ENCODE peak calls at places on chromosome 15, in eight cellular contexts. Y, N, X, W, D, T, M and E are unnamed samples.

GRCh38 chr15:96337354-96337990 is 7.0 kb downstream of the NR2F2 start:
- DNase-seq in Y (peak), N (no peak), X (no peak), W (no peak), D (peak), T (peak), M (no peak), E (peak)

GRCh38 chr15:68478853-68479252 is 46.9 kb upstream of the ITGA11 start:
- DNase-seq in Y (no peak), N (no peak), X (no peak), W (no peak), D (no peak), T (no peak), M (no peak), E (no peak)

GRCh38 chr15:85750319-85750806 is 44.4 kb downstream of the KLHL25 start:
- DNase-seq in Y (no peak), N (no peak), X (no peak), W (no peak), D (peak), T (peak), M (no peak), E (peak)

GRCh38 chr15:88376574-88377174 is 90.5 kb downstream of the MRPL46 start:
- DNase-seq in Y (no peak), N (no peak), X (no peak), W (no peak), D (no peak), T (peak), M (no peak), E (no peak)

GRCh38 chr15:77969055-77969454 is 108.5 kb downstream of the TBC1D2B start:
- DNase-seq in Y (no peak), N (no peak), X (no peak), W (no peak), D (no peak), T (no peak), M (no peak), E (no peak)

GRCh38 chr15:40846846-40847224 is 3.0 kb downstream of the SPINT1 start:
- DNase-seq in Y (peak), N (no peak), X (no peak), W (peak), D (no peak), T (peak), M (no peak), E (no peak)

GRCh38 chr15:37880835-37881153 is 53.6 kb upstream of the TMCO5A start:
- DNase-seq in Y (no peak), N (no peak), X (no peak), W (no peak), D (no peak), T (no peak), M (no peak), E (no peak)

GRCh38 chr15:33152502-33153109 is 41.9 kb downstream of the FMN1 start:
- DNase-seq in Y (no peak), N (no peak), X (no peak), W (no peak), D (no peak), T (peak), M (no peak), E (no peak)

GRCh38 chr15:68365770-68366169 is 66.2 kb downstream of the ITGA11 start:
- DNase-seq in Y (no peak), N (no peak), X (no peak), W (no peak), D (no peak), T (no peak), M (no peak), E (no peak)

GRCh38 chr15:56887782-56888127 is 30.7 kb upstream of the TCF12 start:
- DNase-seq in Y (no peak), N (no peak), X (no peak), W (no peak), D (no peak), T (no peak), M (no peak), E (no peak)

GRCh38 chr15:59222106-59222505 is 15.5 kb downstream of the LDHAL6B start:
- DNase-seq in Y (peak), N (no peak), X (no peak), W (no peak), D (no peak), T (peak), M (no peak), E (no peak)

GRCh38 chr15:71715914-71716313 is 94.4 kb upstream of the NR2E3 start:
- DNase-seq in Y (no peak), N (no peak), X (no peak), W (no peak), D (no peak), T (no peak), M (no peak), E (no peak)

GRCh38 chr15:89674526-89674925 is 4.6 kb downstream of the PLIN1 start:
- DNase-seq in Y (no peak), N (no peak), X (no peak), W (no peak), D (no peak), T (no peak), M (no peak), E (no peak)

GRCh38 chr15:62545392-62546227 is 380.5 kb upstream of the C2CD4B start:
- DNase-seq in Y (peak), N (no peak), X (no peak), W (no peak), D (no peak), T (peak), M (no peak), E (no peak)

GRCh38 chr15:79116771-79117170 is 26.2 kb upstream of the RASGRF1 start:
- DNase-seq in Y (no peak), N (no peak), X (no peak), W (no peak), D (no peak), T (no peak), M (no peak), E (no peak)

GRCh38 chr15:87597346-87598052 is 659.0 kb downstream of the NTRK3 start:
- DNase-seq in Y (no peak), N (no peak), X (peak), W (no peak), D (peak), T (no peak), M (no peak), E (no peak)

GRCh38 chr15:72227192-72227586 is 3.8 kb downstream of the PKM start:
- DNase-seq in Y (peak), N (no peak), X (peak), W (peak), D (no peak), T (peak), M (peak), E (no peak)

GRCh38 chr15:25905140-25905539 is 42.0 kb upstream of the ATP10A start:
- DNase-seq in Y (peak), N (no peak), X (no peak), W (no peak), D (no peak), T (peak), M (no peak), E (no peak)

GRCh38 chr15:78624651-78625590 is 4.1 kb upstream of the CHRNA3 start:
- DNase-seq in Y (no peak), N (no peak), X (no peak), W (no peak), D (no peak), T (no peak), M (no peak), E (no peak)

GRCh38 chr15:81013396-81013929 is 12.7 kb downstream of the TLNRD1 start:
- DNase-seq in Y (no peak), N (no peak), X (no peak), W (no peak), D (no peak), T (no peak), M (no peak), E (no peak)

GRCh38 chr15:73753250-73754130 is at the start of gene INSYN1:
- DNase-seq in Y (no peak), N (peak), X (no peak), W (peak), D (peak), T (peak), M (no peak), E (peak)

GRCh38 chr15:72060687-72061250 is 57.2 kb downstream of the MYO9A start:
- DNase-seq in Y (no peak), N (no peak), X (no peak), W (peak), D (no peak), T (no peak), M (no peak), E (no peak)

GRCh38 chr15:67824900-67825879 is at the start of gene SKOR1:
- DNase-seq in Y (no peak), N (peak), X (no peak), W (peak), D (peak), T (peak), M (no peak), E (peak)

GRCh38 chr15:89903015-89903857 is 9.4 kb upstream of the AP3S2 start:
- DNase-seq in Y (no peak), N (no peak), X (no peak), W (no peak), D (no peak), T (no peak), M (no peak), E (no peak)

GRCh38 chr15:78923480-78924360 is 21.1 kb downstream of the CTSH start:
- DNase-seq in Y (no peak), N (no peak), X (no peak), W (no peak), D (no peak), T (no peak), M (no peak), E (no peak)

GRCh38 chr15:90022905-90023700 is 22.0 kb downstream of the ZNF710 start:
- DNase-seq in Y (no peak), N (no peak), X (no peak), W (no peak), D (no peak), T (no peak), M (no peak), E (no peak)

GRCh38 chr15:85667491-85668424 is 127.0 kb downstream of the KLHL25 start:
- DNase-seq in Y (peak), N (no peak), X (no peak), W (peak), D (no peak), T (peak), M (peak), E (no peak)

GRCh38 chr15:60528530-60528929 is 49.6 kb upstream of the ICE2 start:
- DNase-seq in Y (peak), N (no peak), X (no peak), W (no peak), D (no peak), T (peak), M (no peak), E (no peak)

GRCh38 chr15:88511161-88511560 is 35.3 kb downstream of the DET1 start:
- DNase-seq in Y (no peak), N (no peak), X (no peak), W (no peak), D (no peak), T (no peak), M (no peak), E (no peak)

GRCh38 chr15:41703120-41703519 is 42.9 kb downstream of the MGA start:
- DNase-seq in Y (no peak), N (no peak), X (no peak), W (no peak), D (no peak), T (no peak), M (no peak), E (no peak)

GRCh38 chr15:96333194-96334016 is 2.9 kb downstream of the NR2F2 start:
- DNase-seq in Y (peak), N (peak), X (no peak), W (peak), D (peak), T (peak), M (no peak), E (peak)

GRCh38 chr15:80615783-80616391 is 79.2 kb upstream of the ABHD17C start:
- DNase-seq in Y (peak), N (peak), X (no peak), W (peak), D (no peak), T (peak), M (no peak), E (no peak)

GRCh38 chr15:56524915-56525314 is 60.0 kb upstream of the MNS1 start:
- DNase-seq in Y (no peak), N (no peak), X (no peak), W (no peak), D (no peak), T (peak), M (no peak), E (no peak)

GRCh38 chr15:67953286-67953685 is 100.8 kb upstream of the PIAS1 start:
- DNase-seq in Y (no peak), N (no peak), X (no peak), W (no peak), D (no peak), T (no peak), M (no peak), E (no peak)

GRCh38 chr15:68602484-68603240 is 23.9 kb downstream of the CORO2B start:
- DNase-seq in Y (no peak), N (no peak), X (no peak), W (no peak), D (no peak), T (no peak), M (no peak), E (no peak)

GRCh38 chr15:101060576-101061551 is 141.7 kb downstream of the LRRK1 start:
- DNase-seq in Y (no peak), N (no peak), X (no peak), W (no peak), D (no peak), T (no peak), M (no peak), E (no peak)

DNA sequence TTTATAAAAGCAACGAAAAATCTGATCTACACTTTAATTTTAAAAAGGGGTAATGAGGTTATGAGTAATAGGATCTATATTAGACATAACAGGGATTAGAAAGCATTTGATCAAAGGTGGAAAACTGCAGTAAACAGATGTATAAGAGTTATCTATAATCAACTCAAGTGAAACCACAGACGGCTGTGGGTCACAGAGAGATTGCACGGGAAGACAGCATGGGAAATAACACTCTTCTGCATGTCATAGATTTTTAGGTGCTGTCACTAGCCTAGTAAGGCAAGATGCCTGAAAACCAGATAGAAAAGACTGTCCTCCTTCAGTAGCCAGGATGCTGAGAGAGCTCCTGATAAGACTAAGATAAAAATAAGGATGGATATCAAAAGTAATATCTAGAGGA is 1.8 kb downstream of the LYSMD2 start:
- DNase-seq in Y (no peak), N (peak), X (no peak), W (no peak), D (no peak), T (no peak), M (no peak), E (no peak)
- H3K4me2 ChIP-seq in Y (peak), N (peak), X (no peak), W (no peak), D (no peak), T (no peak), M (no peak), E (no peak)

DNA sequence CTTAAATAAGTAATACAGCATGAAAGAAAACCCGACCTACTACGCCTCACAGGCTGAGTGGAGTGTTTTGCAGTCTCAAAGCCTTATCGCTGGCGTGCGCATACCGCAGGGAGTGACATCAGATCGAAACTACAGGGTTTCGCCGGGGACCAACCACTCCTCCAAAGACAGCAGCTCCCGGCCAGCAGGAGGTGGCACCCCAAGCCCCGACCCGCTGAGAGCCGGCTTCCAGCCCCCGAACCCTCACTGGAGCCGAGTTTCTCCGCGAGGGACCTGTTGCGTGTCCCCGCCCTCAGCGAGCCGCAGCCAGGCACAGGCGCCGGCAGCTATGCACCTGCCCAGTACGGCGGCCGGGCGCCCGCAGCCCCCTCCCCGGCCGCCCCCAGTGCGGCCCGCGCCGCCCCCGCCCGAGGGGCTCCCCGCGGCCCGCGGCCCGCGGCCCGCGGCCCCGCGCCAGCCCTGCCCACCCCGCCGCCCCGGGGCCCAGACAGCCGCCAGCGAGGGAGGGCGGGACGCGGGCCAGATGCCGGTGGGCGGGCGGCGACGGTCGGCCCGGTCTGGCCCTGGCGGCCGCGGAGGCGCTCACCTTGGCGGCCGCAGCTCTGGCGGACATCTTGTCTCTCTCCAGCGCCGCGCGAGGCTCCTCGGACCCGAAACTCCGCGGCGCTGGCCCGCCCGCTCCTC is 710 bp downstream of the TJP1 start:
- DNase-seq in Y (peak), N (peak), X (no peak), W (peak), D (peak), T (peak), M (peak), E (peak)
- TF ChIP-seq EZH2phosphoT487 in Y (no peak), N (no peak), X (no peak), W (no peak), D (no peak), T (no peak), M (no peak), E (no peak)

GRCh38 chr15:66586155-66586976 is 20.6 kb upstream of the LCTL start:
- DNase-seq in Y (no peak), N (no peak), X (no peak), W (no peak), D (no peak), T (no peak), M (no peak), E (no peak)
- H3K4me2 ChIP-seq in Y (no peak), N (no peak), X (no peak), W (no peak), D (no peak), T (no peak), M (no peak), E (no peak)

DNA sequence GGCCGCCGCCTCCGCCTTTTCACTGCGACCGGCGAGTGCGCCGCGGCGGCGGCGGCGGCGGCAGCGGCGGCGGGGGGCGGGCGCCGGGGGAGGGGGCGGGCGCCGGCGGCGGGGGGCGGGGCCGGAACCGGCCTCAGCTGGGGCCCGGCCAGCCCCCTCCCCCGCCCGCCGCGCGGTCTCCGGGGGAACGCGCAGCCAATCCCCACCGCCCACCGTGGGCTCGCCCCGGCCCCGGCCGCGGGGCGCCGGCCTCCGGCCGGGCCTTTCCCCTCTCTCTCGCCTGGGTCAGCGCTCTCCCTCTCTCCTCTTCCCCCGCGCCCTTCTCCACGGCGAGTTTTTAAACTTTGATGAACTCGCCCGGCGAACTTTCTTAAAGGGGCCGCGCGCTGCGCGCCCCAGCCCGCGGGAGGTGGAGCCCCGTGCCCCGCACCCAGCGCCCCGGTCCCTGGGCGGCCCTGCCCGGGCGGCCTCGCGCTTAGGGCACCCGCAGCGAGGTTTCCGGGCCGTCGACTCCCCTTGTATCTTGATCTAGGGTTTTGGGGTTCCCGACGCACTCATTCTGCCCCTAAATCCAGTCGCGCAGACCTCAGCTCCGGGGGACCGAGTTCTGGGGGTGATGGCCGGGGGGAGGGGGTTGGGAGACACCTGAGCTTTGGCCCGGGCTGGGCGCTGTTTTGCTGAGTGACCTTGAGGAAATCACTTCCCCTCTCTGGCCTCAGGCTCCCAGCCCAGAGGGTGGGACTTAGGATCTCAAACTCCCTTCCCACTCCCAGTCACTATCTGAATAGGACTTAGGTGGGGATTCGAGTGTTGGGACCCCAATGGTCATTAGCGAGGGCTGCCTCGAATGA is at the start of gene RBPMS2:
- DNase-seq in Y (no peak), N (peak), X (no peak), W (peak), D (peak), T (peak), M (no peak), E (peak)
- TF ChIP-seq EZH2phosphoT487 in Y (no peak), N (no peak), X (no peak), W (no peak), D (no peak), T (no peak), M (no peak), E (no peak)

GRCh38 chr15:99704444-99704838 is 28.8 kb downstream of the LYSMD4 start:
- DNase-seq in Y (peak), N (peak), X (peak), W (peak), D (peak), T (peak), M (peak), E (peak)
- H3K4me2 ChIP-seq in Y (no peak), N (no peak), X (no peak), W (peak), D (no peak), T (peak), M (no peak), E (no peak)

GRCh38 chr15:51163843-51164242 is 69.1 kb upstream of the TNFAIP8L3 start:
- DNase-seq in Y (no peak), N (no peak), X (no peak), W (no peak), D (peak), T (no peak), M (no peak), E (no peak)

GRCh38 chr15:51160484-51160883 is 65.8 kb upstream of the TNFAIP8L3 start:
- DNase-seq in Y (no peak), N (no peak), X (no peak), W (no peak), D (no peak), T (no peak), M (no peak), E (no peak)

GRCh38 chr15:51162865-51163762 is 68.4 kb upstream of the TNFAIP8L3 start:
- DNase-seq in Y (peak), N (peak), X (peak), W (peak), D (peak), T (peak), M (peak), E (peak)

GRCh38 chr15:51156957-51157356 is 62.3 kb upstream of the TNFAIP8L3 start:
- DNase-seq in Y (no peak), N (no peak), X (no peak), W (no peak), D (no peak), T (no peak), M (no peak), E (no peak)

DNA sequence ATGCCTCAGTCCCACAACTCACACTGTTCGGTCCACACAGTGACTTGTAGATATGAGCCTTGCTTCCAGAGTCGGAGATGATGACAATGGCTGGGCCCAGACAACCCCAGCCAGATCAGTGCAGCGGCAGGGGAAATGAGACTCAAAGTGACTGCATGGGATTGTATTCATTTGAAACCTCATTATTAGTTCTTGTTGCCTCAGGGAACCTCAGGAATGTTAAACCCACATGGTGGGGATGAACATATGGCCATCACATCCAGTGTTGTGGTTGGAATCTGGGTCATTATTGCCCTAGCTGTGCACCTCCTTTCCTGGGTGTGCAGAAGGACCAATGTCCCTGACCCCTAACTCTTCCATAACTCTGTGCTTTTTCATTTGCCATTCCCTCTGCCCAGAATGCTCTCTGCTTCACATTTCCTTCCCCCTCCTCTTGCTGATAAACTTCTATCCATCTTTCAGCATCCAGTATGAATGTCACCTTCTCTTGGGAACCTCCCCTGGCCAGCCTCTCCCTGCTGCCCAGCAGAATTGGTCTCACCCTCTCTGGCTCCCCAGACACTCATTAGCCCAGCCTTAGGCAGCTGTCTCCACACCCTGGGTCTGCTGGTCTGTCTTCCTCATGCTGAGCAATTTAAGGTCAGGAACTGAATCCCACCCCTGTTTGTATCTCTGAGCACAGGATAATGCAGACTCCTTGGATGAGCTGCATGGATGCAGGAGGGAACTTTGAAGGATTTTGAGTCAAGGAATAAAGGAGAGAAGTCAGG is 67.0 kb upstream of the TNFAIP8L3 start:
- DNase-seq in Y (no peak), N (no peak), X (no peak), W (no peak), D (no peak), T (peak), M (no peak), E (no peak)
- TF ChIP-seq EZH2phosphoT487 in Y (no peak), N (no peak), X (no peak), W (no peak), D (no peak), T (no peak), M (no peak), E (no peak)